ENCODE peak calls at places on chromosome 19, in six cellular contexts. W, O, J, Z, G and Y are unnamed samples.
A peak's percentile ranks its signal among the peaks of the same experiment; 100 is the strongest.

GRCh38 chr19:9436358-9436757 is 985 bp upstream of the ZNF266 start:
- DNase-seq in W (no peak), O (no peak), J (no peak), Z (no peak), G (no peak), Y (no peak)

GRCh38 chr19:50836543-50837195 is 3.3 kb upstream of the KLK15 start:
- DNase-seq in W (peak; percentile 40), O (no peak), J (no peak), Z (no peak), G (no peak), Y (no peak)

GRCh38 chr19:51690359-51691121 is 2.6 kb upstream of the SPACA6 start:
- DNase-seq in W (peak; percentile 57), O (peak; percentile 35), J (peak; percentile 90), Z (no peak), G (no peak), Y (peak; percentile 7)

GRCh38 chr19:38944981-38945506 is 14.3 kb downstream of the MRPS12 start:
- DNase-seq in W (no peak), O (no peak), J (peak; percentile 61), Z (no peak), G (no peak), Y (no peak)

GRCh38 chr19:10007366-10007765 is 2.9 kb downstream of the COL5A3 start:
- DNase-seq in W (no peak), O (no peak), J (no peak), Z (no peak), G (no peak), Y (no peak)

GRCh38 chr19:5880604-5881078 is 10.3 kb upstream of the FUT5 start:
- DNase-seq in W (no peak), O (no peak), J (peak; percentile 83), Z (no peak), G (no peak), Y (no peak)

GRCh38 chr19:11390359-11390758 is 6.2 kb upstream of the EPOR start:
- DNase-seq in W (no peak), O (no peak), J (no peak), Z (no peak), G (no peak), Y (no peak)

GRCh38 chr19:33825556-33825955 is 28.9 kb downstream of the KCTD15 start:
- DNase-seq in W (no peak), O (no peak), J (no peak), Z (no peak), G (no peak), Y (no peak)

GRCh38 chr19:56507446-56508281 is at the start of gene ZNF471:
- DNase-seq in W (peak; percentile 95), O (peak; percentile 84), J (peak; percentile 100), Z (no peak), G (peak; percentile 95), Y (peak; percentile 87)

GRCh38 chr19:5801796-5802616 is 2.9 kb upstream of the NRTN start:
- DNase-seq in W (no peak), O (no peak), J (no peak), Z (no peak), G (no peak), Y (no peak)

GRCh38 chr19:11659612-11660011 is 62.3 kb downstream of the ZNF627 start:
- DNase-seq in W (no peak), O (no peak), J (no peak), Z (no peak), G (no peak), Y (no peak)

GRCh38 chr19:6694147-6694815 is 24.3 kb upstream of the TNFSF14 start:
- DNase-seq in W (no peak), O (no peak), J (peak; percentile 61), Z (no peak), G (no peak), Y (no peak)

GRCh38 chr19:31092189-31092753 is 257.0 kb downstream of the TSHZ3 start:
- DNase-seq in W (no peak), O (no peak), J (no peak), Z (no peak), G (no peak), Y (no peak)

GRCh38 chr19:29620931-29621351 is 14.9 kb downstream of the POP4 start:
- DNase-seq in W (no peak), O (no peak), J (peak; percentile 40), Z (no peak), G (peak; percentile 11), Y (no peak)

GRCh38 chr19:3851254-3852176 is 17.3 kb downstream of the ZFR2 start:
- DNase-seq in W (no peak), O (no peak), J (no peak), Z (no peak), G (no peak), Y (no peak)

GRCh38 chr19:7434391-7434790 is 54.4 kb downstream of the PEX11G start:
- DNase-seq in W (no peak), O (no peak), J (no peak), Z (no peak), G (no peak), Y (no peak)

GRCh38 chr19:33971073-33971472 is 174.4 kb downstream of the KCTD15 start:
- DNase-seq in W (no peak), O (no peak), J (no peak), Z (no peak), G (no peak), Y (no peak)

GRCh38 chr19:51703655-51704515 is 10.8 kb downstream of the SPACA6 start:
- DNase-seq in W (peak; percentile 95), O (peak; percentile 99), J (peak; percentile 100), Z (peak; percentile 45), G (peak; percentile 97), Y (peak; percentile 90)

GRCh38 chr19:45336696-45337251 is 3.8 kb upstream of the KLC3 start:
- DNase-seq in W (no peak), O (no peak), J (no peak), Z (no peak), G (no peak), Y (no peak)

GRCh38 chr19:35858311-35858710 is 1.6 kb downstream of the KIRREL2 start:
- DNase-seq in W (no peak), O (no peak), J (no peak), Z (no peak), G (no peak), Y (no peak)

GRCh38 chr19:30471441-30471840 is 99.3 kb downstream of the ZNF536 start:
- DNase-seq in W (no peak), O (no peak), J (no peak), Z (no peak), G (no peak), Y (no peak)

GRCh38 chr19:35031072-35031881 is 1.0 kb downstream of the SCN1B start:
- DNase-seq in W (no peak), O (no peak), J (no peak), Z (no peak), G (no peak), Y (no peak)

GRCh38 chr19:7550987-7551761 is 15.7 kb downstream of the PNPLA6 start:
- DNase-seq in W (peak; percentile 94), O (no peak), J (peak; percentile 84), Z (no peak), G (peak; percentile 38), Y (peak; percentile 87)

DNA sequence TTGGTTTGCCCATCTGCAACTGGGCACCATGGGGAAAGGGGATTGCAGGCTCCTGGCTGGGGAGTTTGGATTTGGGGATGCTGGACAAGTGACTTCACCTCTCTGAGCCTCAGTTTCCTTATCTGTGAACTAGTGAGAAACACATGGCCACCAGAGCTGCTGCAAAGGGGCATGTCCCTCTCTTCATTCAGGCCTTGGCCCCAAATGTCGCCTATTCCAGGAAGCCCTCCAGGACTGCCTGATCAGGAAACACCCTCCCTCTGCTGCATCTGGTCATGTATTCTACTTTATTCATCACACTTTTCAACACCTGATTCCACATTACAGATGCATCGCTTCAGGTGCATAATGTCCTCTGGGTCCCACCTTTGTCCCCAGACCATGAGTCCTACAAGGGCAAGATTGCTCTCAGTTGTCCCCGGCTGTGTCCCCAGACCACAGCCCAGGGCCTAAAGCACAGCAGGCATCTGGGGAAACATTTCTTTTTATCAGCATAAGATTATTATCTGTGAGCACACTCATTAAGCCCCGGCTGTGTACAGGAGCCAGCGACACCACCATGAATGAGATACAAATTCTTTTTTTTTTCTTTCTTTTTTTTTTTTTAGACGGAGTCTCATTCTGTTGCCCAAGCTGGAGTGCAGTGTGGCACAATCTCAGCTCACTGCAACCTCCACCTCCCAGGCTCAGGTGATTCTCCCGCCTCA is 37.5 kb downstream of the ARRDC2 start:
- DNase-seq in W (no peak), O (no peak), J (no peak), Z (no peak), G (no peak), Y (no peak)
- H3K4me3 ChIP-seq in W (no peak overlapping the region), O (peak overlapping the region; percentile 40), J (no peak overlapping the region), Z (peak overlapping the region; percentile 34), G (peak overlapping the region; percentile 51), Y (no peak overlapping the region)

GRCh38 chr19:14530005-14530348 is 583 bp downstream of the TECR start:
- DNase-seq in W (no peak), O (no peak), J (no peak), Z (no peak), G (no peak), Y (peak; percentile 93)
- H3K4me1 ChIP-seq in W (peaks cover 9% of the 10 kb centered on the region), O (peaks cover 4% of the 10 kb centered on the region), J (no peaks in the 10 kb centered on the region), Z (peaks cover 5% of the 10 kb centered on the region), G (peaks cover 31% of the 10 kb centered on the region), Y (peaks cover 3% of the 10 kb centered on the region)

DNA sequence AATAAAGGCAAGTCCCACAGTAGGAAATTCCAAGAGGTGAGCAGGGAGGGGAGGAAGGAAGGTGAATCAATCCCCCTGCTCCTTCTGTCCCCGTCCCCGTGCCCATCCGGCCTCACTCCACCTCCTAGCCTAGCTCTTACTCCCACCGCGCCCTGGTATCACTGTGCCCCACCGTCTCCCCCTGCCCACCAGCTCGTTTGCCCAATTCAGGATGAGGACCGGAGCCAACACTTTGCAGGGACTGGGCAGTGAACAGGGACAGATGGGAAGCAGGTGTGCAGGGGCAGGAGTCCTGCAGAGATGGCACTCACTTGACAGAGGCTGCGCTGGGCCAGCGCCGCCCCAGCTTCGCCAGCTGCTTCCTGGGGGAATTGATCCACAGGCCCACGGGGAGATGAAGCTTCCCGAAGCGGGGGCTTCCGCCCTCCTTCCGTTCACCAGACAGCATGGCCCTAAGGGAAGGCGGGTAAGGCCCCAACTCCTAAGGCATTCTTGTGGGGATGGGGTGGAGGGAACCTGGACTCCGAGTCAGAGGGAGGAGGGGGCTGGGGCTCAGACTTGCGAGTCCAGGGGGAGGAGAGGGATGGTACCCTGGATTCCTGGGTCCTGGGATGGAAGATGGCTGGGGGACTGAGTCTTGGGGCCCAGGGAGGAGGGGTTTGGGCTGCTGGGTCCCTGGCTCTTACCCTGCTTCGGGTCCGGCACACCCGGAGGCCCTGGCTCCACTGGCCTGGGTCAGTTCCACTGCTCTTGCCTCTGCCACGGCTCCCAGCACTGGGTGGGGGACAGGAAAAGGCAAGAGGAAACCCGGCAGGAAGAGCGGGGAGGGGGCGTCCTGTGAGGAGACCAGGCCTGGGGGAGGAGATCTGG is at the start of gene RASIP1:
- DNase-seq in W (peak; percentile 65), O (no peak), J (no peak), Z (no peak), G (no peak), Y (no peak)
- H3K4me3 ChIP-seq in W (peak within 1 kb of the TSS; percentile 35), O (peak within 1 kb of the TSS; percentile 53), J (no peak within 1 kb of the TSS), Z (peak within 1 kb of the TSS; percentile 44), G (no peak within 1 kb of the TSS), Y (no peak within 1 kb of the TSS)

GRCh38 chr19:18427752-18428131 is 8.5 kb downstream of the SSBP4 start:
- DNase-seq in W (no peak), O (no peak), J (no peak), Z (no peak), G (no peak), Y (no peak)

GRCh38 chr19:18424890-18425514 is 5.8 kb downstream of the SSBP4 start:
- DNase-seq in W (no peak), O (no peak), J (no peak), Z (no peak), G (no peak), Y (no peak)

GRCh38 chr19:18427080-18427751 is 8.0 kb downstream of the SSBP4 start:
- DNase-seq in W (no peak), O (no peak), J (no peak), Z (no peak), G (no peak), Y (no peak)

GRCh38 chr19:18425515-18426415 is 6.6 kb downstream of the SSBP4 start:
- DNase-seq in W (no peak), O (no peak), J (peak; percentile 92), Z (no peak), G (no peak), Y (no peak)

GRCh38 chr19:18426416-18426767 is 7.2 kb downstream of the SSBP4 start:
- DNase-seq in W (no peak), O (no peak), J (no peak), Z (no peak), G (no peak), Y (no peak)
- H3K4me1 ChIP-seq in W (no peaks in the 10 kb centered on the region), O (peaks cover 40% of the 10 kb centered on the region), J (no peaks in the 10 kb centered on the region), Z (peaks cover 34% of the 10 kb centered on the region), G (peaks cover 39% of the 10 kb centered on the region), Y (no peaks in the 10 kb centered on the region)